ENCODE peak calls at places on chromosomes 4 and X, in six cellular contexts. T is endothelial cell; W is sciatic nerve; D is stimulated activated CD8-positive, alpha-beta memory T cell treated with anti-CD3 and anti-CD28 coated beads, Interleukin-4, amount 100 ng/mL, for 24 hours; R is RWPE1; L is CD4-positive, CD25-positive, alpha-beta regulatory T cell. V is an unnamed sample.

GRCh38 chr4:161252520-161253141 is 911.2 kb downstream of the FSTL5 start:
- DNase-seq in T (no peak), W (no peak), D (no peak), R (peak), L (no peak), V (no peak)

GRCh38 chr4:10582059-10582686 is 102.4 kb downstream of the CLNK start:
- DNase-seq in T (peak), W (peak), D (no peak), R (peak), L (peak), V (no peak)

GRCh38 chrX:10509397-10509796 is 111.0 kb downstream of the MID1 start:
- DNase-seq in T (no peak), W (no peak), D (no peak), R (no peak), L (no peak), V (no peak)

GRCh38 chr4:184331155-184331995 is 113.7 kb upstream of the ENPP6 start:
- DNase-seq in T (no peak), W (no peak), D (no peak), R (no peak), L (no peak), V (no peak)

GRCh38 chrX:13688772-13689518 is at the start of gene RAB9A:
- DNase-seq in T (peak), W (peak), D (peak), R (peak), L (peak), V (no peak)

GRCh38 chr4:71009796-71010588 is 16.5 kb downstream of the DCK start:
- DNase-seq in T (no peak), W (no peak), D (no peak), R (peak), L (peak), V (no peak)

GRCh38 chr4:4640692-4641091 is 98.8 kb upstream of the STX18 start:
- DNase-seq in T (peak), W (no peak), D (no peak), R (no peak), L (no peak), V (no peak)

GRCh38 chr4:128459547-128459946 is 171.9 kb upstream of the PGRMC2 start:
- DNase-seq in T (no peak), W (no peak), D (no peak), R (no peak), L (no peak), V (no peak)

GRCh38 chrX:56788229-56788628 is 59.2 kb downstream of the NBDY start:
- DNase-seq in T (no peak), W (peak), D (no peak), R (no peak), L (no peak), V (no peak)

GRCh38 chrX:151151668-151152267 is 24.6 kb upstream of the GPR50 start:
- DNase-seq in T (no peak), W (no peak), D (no peak), R (peak), L (peak), V (no peak)

GRCh38 chr4:185865901-185866328 is 53.9 kb upstream of the SORBS2 start:
- DNase-seq in T (no peak), W (no peak), D (no peak), R (peak), L (no peak), V (no peak)

GRCh38 chr4:24042094-24042493 is 152.2 kb upstream of the PPARGC1A start:
- DNase-seq in T (no peak), W (no peak), D (no peak), R (no peak), L (no peak), V (peak)

GRCh38 chrX:119008122-119008744 is 33.8 kb downstream of the LONRF3 start:
- DNase-seq in T (peak), W (no peak), D (no peak), R (peak), L (peak), V (no peak)

GRCh38 chr4:180356766-180357165 is 1886.4 kb upstream of the TENM3 start:
- DNase-seq in T (no peak), W (no peak), D (no peak), R (no peak), L (no peak), V (no peak)